ENCODE peak calls at places on chromosomes 11 and 22, in ten cellular contexts. T, C, X, F, A, K, G, Z, Y and P are unnamed samples.

GRCh38 chr11:114399490-114399889 is 821 bp downstream of the C11orf71 start:
- DNase-seq in T (no peak), C (no peak), X (no peak), F (no peak), A (no peak), K (no peak), G (no peak), Z (no peak), Y (peak), P (no peak)

GRCh38 chr11:46051102-46051501 is 70.2 kb downstream of the PHF21A start:
- DNase-seq in T (no peak), C (no peak), X (no peak), F (no peak), A (no peak), K (no peak), G (no peak), Z (no peak), Y (no peak), P (no peak)

GRCh38 chr11:114553642-114554041 is 6.0 kb downstream of the NXPE1 start:
- DNase-seq in T (no peak), C (peak), X (no peak), F (no peak), A (no peak), K (no peak), G (no peak), Z (no peak), Y (no peak), P (no peak)

GRCh38 chr11:112196519-112197087 is 21.3 kb downstream of the BCO2 start:
- DNase-seq in T (no peak), C (no peak), X (no peak), F (no peak), A (no peak), K (no peak), G (no peak), Z (no peak), Y (no peak), P (no peak)

GRCh38 chr11:2777396-2777795 is 77.6 kb upstream of the KCNQ1OT1 start:
- DNase-seq in T (peak), C (peak), X (no peak), F (no peak), A (no peak), K (peak), G (no peak), Z (peak), Y (peak), P (no peak)

GRCh38 chr11:119169272-119169719 is 771 bp downstream of the NLRX1 start:
- DNase-seq in T (no peak), C (peak), X (peak), F (no peak), A (peak), K (peak), G (no peak), Z (peak), Y (peak), P (peak)

GRCh38 chr11:78525720-78526119 is 48.9 kb downstream of the NARS2 start:
- DNase-seq in T (no peak), C (no peak), X (no peak), F (no peak), A (no peak), K (no peak), G (no peak), Z (no peak), Y (no peak), P (no peak)

GRCh38 chr11:102081313-102081712 is 28.9 kb upstream of the YAP1 start:
- DNase-seq in T (no peak), C (no peak), X (no peak), F (no peak), A (no peak), K (no peak), G (no peak), Z (no peak), Y (no peak), P (no peak)

GRCh38 chr11:60914620-60915249 is 777 bp downstream of the TMEM109 start:
- DNase-seq in T (peak), C (peak), X (peak), F (no peak), A (no peak), K (peak), G (no peak), Z (peak), Y (peak), P (no peak)

GRCh38 chr22:49269371-49269770 is 558.3 kb downstream of the BRD1 start:
- DNase-seq in T (no peak), C (no peak), X (no peak), F (no peak), A (no peak), K (no peak), G (no peak), Z (no peak), Y (no peak), P (no peak)

GRCh38 chr11:72446929-72447753 is 12.8 kb upstream of the CLPB start:
- DNase-seq in T (no peak), C (peak), X (no peak), F (no peak), A (peak), K (no peak), G (no peak), Z (no peak), Y (peak), P (peak)

GRCh38 chr11:12232819-12233601 is 122.6 kb downstream of the MICAL2 start:
- DNase-seq in T (no peak), C (peak), X (no peak), F (no peak), A (no peak), K (no peak), G (no peak), Z (no peak), Y (peak), P (peak)

GRCh38 chr11:18368236-18368635 is 26.1 kb upstream of the LDHA start:
- DNase-seq in T (no peak), C (peak), X (no peak), F (no peak), A (no peak), K (no peak), G (no peak), Z (no peak), Y (no peak), P (no peak)

GRCh38 chr22:37282385-37282677 is at the start of gene CYTH4:
- DNase-seq in T (peak), C (no peak), X (peak), F (peak), A (no peak), K (peak), G (peak), Z (peak), Y (no peak), P (no peak)

GRCh38 chr11:118180300-118180703 is 3.9 kb upstream of the SCN2B start:
- DNase-seq in T (no peak), C (peak), X (no peak), F (peak), A (no peak), K (peak), G (no peak), Z (peak), Y (no peak), P (no peak)